ENCODE peak calls at places on chromosomes 4 and X, in eight cellular contexts. C is brain microvascular endothelial cell, K is right lobe of liver, P is fibroblast of villous mesenchyme, H is SK-N-SH, E is choroid plexus epithelial cell, Q is foreskin fibroblast, A is AG04450. Z is an unnamed sample.

GRCh38 chr4:33073811-33074210 is 2353.6 kb downstream of the PCDH7 start:
- DNase-seq in C (no peak), K (no peak), P (peak), H (no peak), E (peak), Q (peak), A (peak), Z (no peak)

GRCh38 chr4:165991325-165992180 is 118.5 kb downstream of the TLL1 start:
- DNase-seq in C (no peak), K (no peak), P (peak), H (no peak), E (peak), Q (peak), A (no peak), Z (peak)

GRCh38 chrX:72685810-72686465 is 28.2 kb downstream of the PHKA1 start:
- DNase-seq in C (no peak), K (no peak), P (no peak), H (no peak), E (no peak), Q (peak), A (no peak), Z (peak)

GRCh38 chr4:99033956-99034355 is 38.4 kb downstream of the METAP1 start:
- DNase-seq in C (no peak), K (no peak), P (peak), H (no peak), E (peak), Q (no peak), A (no peak), Z (no peak)

GRCh38 chrX:147217334-147217733 is 402.8 kb upstream of the CXorf51A start:
- DNase-seq in C (no peak), K (no peak), P (no peak), H (no peak), E (no peak), Q (no peak), A (no peak), Z (no peak)

GRCh38 chrX:13283968-13284914 is 35.6 kb downstream of the ATXN3L start:
- DNase-seq in C (peak), K (no peak), P (peak), H (no peak), E (peak), Q (peak), A (peak), Z (peak)

GRCh38 chr4:140168474-140168873 is 14.5 kb upstream of the MAML3 start:
- DNase-seq in C (peak), K (no peak), P (no peak), H (no peak), E (peak), Q (peak), A (no peak), Z (no peak)

GRCh38 chr4:74023709-74024108 is 14.8 kb downstream of the CXCL3 start:
- DNase-seq in C (no peak), K (no peak), P (no peak), H (no peak), E (no peak), Q (no peak), A (no peak), Z (no peak)

GRCh38 chr4:152784490-152785195 is 4.9 kb downstream of the ARFIP1 start:
- DNase-seq in C (peak), K (no peak), P (peak), H (peak), E (peak), Q (peak), A (no peak), Z (peak)

GRCh38 chr4:110164251-110164650 is 34.2 kb downstream of the ELOVL6 start:
- DNase-seq in C (peak), K (no peak), P (peak), H (no peak), E (peak), Q (peak), A (no peak), Z (peak)

GRCh38 chrX:14508025-14508690 is 21.2 kb upstream of the GLRA2 start:
- DNase-seq in C (no peak), K (no peak), P (no peak), H (no peak), E (no peak), Q (peak), A (no peak), Z (peak)

GRCh38 chr4:141642068-141642467 is 5.7 kb downstream of the IL15 start:
- DNase-seq in C (no peak), K (no peak), P (no peak), H (no peak), E (no peak), Q (no peak), A (no peak), Z (no peak)

GRCh38 chrX:41184312-41184711 is 99.1 kb downstream of the USP9X start:
- DNase-seq in C (no peak), K (no peak), P (no peak), H (no peak), E (no peak), Q (no peak), A (no peak), Z (no peak)

GRCh38 chrX:65838674-65839073 is 171.2 kb downstream of the MSN start:
- DNase-seq in C (no peak), K (no peak), P (no peak), H (no peak), E (no peak), Q (no peak), A (no peak), Z (peak)

GRCh38 chr4:77095101-77095826 is 19.5 kb upstream of the CCNI start:
- DNase-seq in C (peak), K (peak), P (peak), H (peak), E (peak), Q (peak), A (peak), Z (peak)

GRCh38 chrX:130114141-130114561 is 3.9 kb upstream of the ELF4 start:
- DNase-seq in C (no peak), K (no peak), P (no peak), H (no peak), E (no peak), Q (peak), A (no peak), Z (peak)

GRCh38 chr4:145799225-145799624 is 119.3 kb downstream of the C4orf51 start:
- DNase-seq in C (no peak), K (no peak), P (no peak), H (no peak), E (no peak), Q (no peak), A (no peak), Z (no peak)

GRCh38 chrX:23008431-23009099 is 8.8 kb downstream of the DDX53 start:
- DNase-seq in C (peak), K (no peak), P (peak), H (peak), E (peak), Q (peak), A (no peak), Z (peak)

GRCh38 chrX:46571423-46572294 is 1.9 kb upstream of the CHST7 start:
- DNase-seq in C (no peak), K (no peak), P (no peak), H (no peak), E (no peak), Q (no peak), A (no peak), Z (no peak)

GRCh38 chr4:182143822-182144620 is 99.2 kb upstream of the TENM3 start:
- DNase-seq in C (peak), K (no peak), P (peak), H (peak), E (peak), Q (peak), A (peak), Z (peak)

GRCh38 chrX:30302957-30303356 is 6.2 kb downstream of the NR0B1 start:
- DNase-seq in C (no peak), K (no peak), P (no peak), H (no peak), E (no peak), Q (peak), A (no peak), Z (peak)

GRCh38 chr4:187558391-187558790 is 437.2 kb upstream of the ZFP42 start:
- DNase-seq in C (no peak), K (no peak), P (no peak), H (no peak), E (no peak), Q (peak), A (no peak), Z (peak)
- H3K4me3 ChIP-seq in C (no peak), K (no peak), P (no peak), H (no peak), E (no peak), Q (no peak), A (no peak), Z (no peak)

DNA sequence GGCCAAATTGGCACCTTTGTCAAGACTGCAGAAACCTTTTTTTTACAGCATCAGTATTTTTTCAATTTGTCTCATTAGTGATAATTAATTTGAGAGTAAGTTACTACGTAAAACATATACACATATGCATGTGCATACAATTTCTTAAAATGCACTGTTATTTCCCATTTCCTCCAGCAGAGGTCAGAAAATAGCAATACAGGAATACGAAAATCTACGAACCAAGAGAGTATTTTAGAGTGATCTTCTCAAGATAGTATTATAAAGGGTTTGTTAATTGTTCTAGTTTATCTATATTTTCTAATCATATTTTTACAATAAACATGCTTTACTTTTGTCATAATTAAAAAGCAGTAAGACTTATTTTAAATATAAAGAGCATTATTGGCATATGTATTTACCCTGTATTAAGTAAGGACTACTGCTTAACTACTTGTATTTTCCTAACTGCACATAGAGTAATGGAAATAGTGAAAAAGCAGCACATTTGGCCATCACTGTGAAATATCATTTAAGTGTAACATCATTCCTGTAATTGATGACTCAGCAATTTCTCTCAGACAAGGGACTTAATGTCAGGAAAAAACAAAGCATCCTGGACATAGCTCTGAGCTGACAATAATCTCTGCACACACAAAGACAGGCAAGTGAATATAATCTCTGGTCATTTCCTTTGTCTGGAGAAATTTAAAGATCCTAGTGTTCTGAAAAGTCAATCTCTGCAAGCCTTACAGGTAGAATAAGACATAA is 45.6 kb downstream of the MAOB start:
- DNase-seq in C (no peak), K (no peak), P (peak), H (peak), E (peak), Q (peak), A (peak), Z (peak)
- TF ChIP-seq CTCF in C (peak), K (peak), P (peak), H (peak), E (peak), Q (peak), A (peak), Z (peak)

DNA sequence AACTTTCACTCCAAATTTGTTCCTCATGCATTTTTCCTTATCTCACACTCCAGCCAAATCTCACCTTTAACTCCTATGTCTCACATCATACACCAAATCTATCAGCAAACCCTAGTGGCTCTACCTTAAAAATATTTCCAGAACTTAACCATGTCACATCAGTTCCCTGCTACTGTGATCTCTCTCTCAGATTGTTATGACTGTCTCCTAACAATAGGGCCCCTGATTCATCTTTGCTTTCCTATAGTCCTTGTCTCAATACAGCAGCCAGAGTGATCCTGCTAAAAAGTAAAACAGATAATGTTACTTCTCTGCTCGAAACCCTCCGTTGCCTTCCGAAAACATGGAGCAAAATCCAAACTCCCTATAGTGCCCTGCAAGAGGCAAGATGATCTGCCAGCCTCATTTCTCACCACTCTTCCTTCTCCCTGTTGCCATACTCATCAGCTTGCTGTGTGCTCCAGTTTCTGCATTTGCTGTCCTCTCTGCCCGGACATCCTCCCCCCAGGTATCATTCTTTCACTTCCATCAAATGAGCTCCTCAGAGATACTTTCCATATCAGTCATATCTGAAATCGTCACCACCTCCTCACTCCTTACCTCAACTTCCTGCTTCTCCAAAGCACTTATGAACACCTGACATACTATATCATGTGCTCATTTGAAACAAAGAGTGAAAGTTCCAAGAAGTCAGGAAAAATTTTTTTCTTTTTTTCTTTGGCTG is 293.4 kb upstream of the NR3C2 start:
- DNase-seq in C (no peak), K (no peak), P (no peak), H (no peak), E (no peak), Q (no peak), A (no peak), Z (peak)
- H3K4me3 ChIP-seq in C (no peak), K (no peak), P (no peak), H (no peak), E (no peak), Q (no peak), A (no peak), Z (no peak)

DNA sequence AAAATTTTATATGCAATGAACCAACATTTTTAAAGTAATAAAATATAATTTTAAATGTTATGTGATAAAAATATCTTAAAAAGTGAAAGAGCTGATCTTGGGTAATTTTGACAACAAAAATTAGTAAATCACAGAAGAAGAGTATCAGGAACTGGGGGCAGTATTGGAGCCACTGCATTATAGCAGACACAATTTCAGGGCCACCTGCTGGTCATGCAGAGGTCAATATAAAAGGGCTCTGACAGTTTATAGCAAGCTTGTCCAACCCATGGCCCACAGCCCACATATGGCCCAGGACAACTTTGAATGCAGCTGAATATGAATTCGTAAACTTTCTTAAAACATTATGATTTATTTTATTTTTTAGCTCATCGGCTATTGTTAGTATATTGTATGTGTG is 13.0 kb upstream of the LEF1 start:
- DNase-seq in C (no peak), K (no peak), P (no peak), H (no peak), E (no peak), Q (no peak), A (no peak), Z (no peak)
- TF ChIP-seq CTCF in C (peak), K (no peak), P (peak), H (peak), E (peak), Q (no peak), A (no peak), Z (no peak)

GRCh38 chr4:154014401-154015105 is 225.7 kb upstream of the SFRP2 start:
- DNase-seq in C (no peak), K (no peak), P (peak), H (no peak), E (peak), Q (peak), A (no peak), Z (no peak)
- H3K4me3 ChIP-seq in C (no peak), K (no peak), P (no peak), H (no peak), E (no peak), Q (no peak), A (no peak), Z (no peak)

DNA sequence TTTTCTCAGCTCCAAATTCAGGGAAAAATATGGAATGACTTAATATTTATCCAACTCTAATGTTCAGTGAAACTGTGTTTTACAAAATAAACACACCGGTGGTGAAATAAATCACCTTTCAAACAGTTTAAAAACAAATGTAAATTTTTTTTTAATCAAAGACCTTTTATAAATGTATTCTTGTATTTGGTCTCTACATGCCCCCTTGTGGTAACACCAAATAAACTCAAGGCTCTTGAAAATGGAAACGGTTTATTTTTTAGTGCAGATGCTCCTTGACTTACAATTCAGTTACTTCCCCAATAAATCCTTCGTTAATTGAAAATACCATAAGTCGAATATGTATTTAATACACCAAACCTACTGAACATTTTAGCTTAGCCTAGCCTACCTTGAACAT is 45.9 kb upstream of the ITM2A start:
- DNase-seq in C (no peak), K (no peak), P (peak), H (peak), E (peak), Q (peak), A (no peak), Z (peak)
- TF ChIP-seq CTCF in C (no peak), K (peak), P (no peak), H (peak), E (no peak), Q (peak), A (no peak), Z (no peak)

GRCh38 chr4:6493668-6494304 is 21.4 kb upstream of the PPP2R2C start:
- DNase-seq in C (no peak), K (no peak), P (peak), H (no peak), E (peak), Q (peak), A (no peak), Z (peak)
- H3K4me3 ChIP-seq in C (no peak), K (no peak), P (no peak), H (no peak), E (no peak), Q (no peak), A (no peak), Z (no peak)

Z was measured in epithelial cell of esophagus.